ENCODE peak calls at places on chromosomes 3 and 15, in six cellular contexts. D, K, F, Z, M and W are unnamed samples.

GRCh38 chr3:156676467-156677119 is 2.2 kb downstream of the TIPARP start:
- DNase-seq in D (no peak), K (no peak), F (no peak), Z (peak), M (peak), W (peak)

GRCh38 chr3:172515130-172515918 is 7.9 kb downstream of the TNFSF10 start:
- DNase-seq in D (no peak), K (no peak), F (no peak), Z (no peak), M (peak), W (no peak)

GRCh38 chr3:47003461-47004368 is 24.2 kb downstream of the NBEAL2 start:
- DNase-seq in D (no peak), K (no peak), F (no peak), Z (no peak), M (no peak), W (no peak)

GRCh38 chr15:67515557-67515956 is 5.4 kb upstream of the C15orf61 start:
- DNase-seq in D (no peak), K (no peak), F (no peak), Z (no peak), M (no peak), W (no peak)

GRCh38 chr3:98329392-98330124 is 24.1 kb upstream of the OR5K4 start:
- DNase-seq in D (peak), K (peak), F (peak), Z (peak), M (peak), W (peak)

GRCh38 chr3:134055661-134056060 is 25.9 kb upstream of the SLCO2A1 start:
- DNase-seq in D (no peak), K (no peak), F (no peak), Z (no peak), M (no peak), W (no peak)

GRCh38 chr3:12990781-12991480 is 82.3 kb downstream of the IQSEC1 start:
- DNase-seq in D (no peak), K (no peak), F (no peak), Z (no peak), M (peak), W (peak)

GRCh38 chr3:127632441-127632840 is 3.5 kb downstream of the PODXL2 start:
- DNase-seq in D (no peak), K (no peak), F (no peak), Z (no peak), M (no peak), W (no peak)

GRCh38 chr15:45385568-45385967 is 7.2 kb upstream of the GATM start:
- DNase-seq in D (no peak), K (no peak), F (no peak), Z (no peak), M (no peak), W (no peak)